ENCODE peak calls at places on chromosomes 3 and 15, in eight cellular contexts. One of them, this sample, is unnamed.

GRCh38 chr3:164199982-164200823 is 878.1 kb downstream of the SI start:
- DNase-seq in HS-5: no peak
- DNase-seq in central memory CD4-positive, alpha-beta T cell: no peak
- DNase-seq in stimulated activated CD8-positive, alpha-beta memory T cell treated with anti-CD3 and anti-CD28 coated beads, Interleukin-4, amount 100 ng/mL, for 1 hour: no peak
- DNase-seq in ascending aorta: no peak
- DNase-seq in spleen: no peak
- DNase-seq in M059J: no peak
- DNase-seq in foreskin fibroblast: no peak
- DNase-seq in this sample: no peak

GRCh38 chr3:149816986-149817385 is 4.0 kb downstream of the RNF13 start:
- DNase-seq in stimulated activated CD8-positive, alpha-beta memory T cell treated with anti-CD3 and anti-CD28 coated beads, Interleukin-4, amount 100 ng/mL, for 1 hour: no peak
- DNase-seq in spleen: no peak
- DNase-seq in foreskin fibroblast: peak
- DNase-seq in M059J: peak
- DNase-seq in central memory CD4-positive, alpha-beta T cell: no peak
- DNase-seq in ascending aorta: no peak
- DNase-seq in HS-5: no peak
- DNase-seq in this sample: no peak

GRCh38 chr3:52143616-52144015 is 10.6 kb downstream of the POC1A start:
- DNase-seq in stimulated activated CD8-positive, alpha-beta memory T cell treated with anti-CD3 and anti-CD28 coated beads, Interleukin-4, amount 100 ng/mL, for 1 hour: no peak
- DNase-seq in foreskin fibroblast: no peak
- DNase-seq in M059J: no peak
- DNase-seq in central memory CD4-positive, alpha-beta T cell: no peak
- DNase-seq in HS-5: no peak
- DNase-seq in spleen: peak
- DNase-seq in ascending aorta: no peak
- DNase-seq in this sample: no peak

GRCh38 chr3:16670191-16670590 is 65.0 kb upstream of the DAZL start:
- DNase-seq in foreskin fibroblast: no peak
- DNase-seq in stimulated activated CD8-positive, alpha-beta memory T cell treated with anti-CD3 and anti-CD28 coated beads, Interleukin-4, amount 100 ng/mL, for 1 hour: no peak
- DNase-seq in central memory CD4-positive, alpha-beta T cell: no peak
- DNase-seq in M059J: no peak
- DNase-seq in spleen: no peak
- DNase-seq in HS-5: no peak
- DNase-seq in ascending aorta: no peak
- DNase-seq in this sample: no peak

GRCh38 chr15:50260969-50261496 is 4.5 kb downstream of the HDC start:
- DNase-seq in foreskin fibroblast: no peak
- DNase-seq in central memory CD4-positive, alpha-beta T cell: no peak
- DNase-seq in HS-5: no peak
- DNase-seq in ascending aorta: no peak
- DNase-seq in spleen: no peak
- DNase-seq in M059J: no peak
- DNase-seq in stimulated activated CD8-positive, alpha-beta memory T cell treated with anti-CD3 and anti-CD28 coated beads, Interleukin-4, amount 100 ng/mL, for 1 hour: no peak
- DNase-seq in this sample: no peak

GRCh38 chr15:48855501-48856440 is 22.2 kb upstream of the EID1 start:
- DNase-seq in M059J: peak
- DNase-seq in stimulated activated CD8-positive, alpha-beta memory T cell treated with anti-CD3 and anti-CD28 coated beads, Interleukin-4, amount 100 ng/mL, for 1 hour: no peak
- DNase-seq in HS-5: no peak
- DNase-seq in spleen: no peak
- DNase-seq in ascending aorta: no peak
- DNase-seq in central memory CD4-positive, alpha-beta T cell: no peak
- DNase-seq in foreskin fibroblast: peak
- DNase-seq in this sample: no peak

GRCh38 chr3:9352917-9353823 is 9.7 kb upstream of the THUMPD3 start:
- DNase-seq in spleen: peak
- DNase-seq in HS-5: no peak
- DNase-seq in foreskin fibroblast: peak
- DNase-seq in central memory CD4-positive, alpha-beta T cell: peak
- DNase-seq in ascending aorta: peak
- DNase-seq in stimulated activated CD8-positive, alpha-beta memory T cell treated with anti-CD3 and anti-CD28 coated beads, Interleukin-4, amount 100 ng/mL, for 1 hour: peak
- DNase-seq in M059J: peak
- DNase-seq in this sample: peak

GRCh38 chr3:73086071-73086494 is 24.6 kb downstream of the EBLN2 start:
- DNase-seq in foreskin fibroblast: peak
- DNase-seq in ascending aorta: no peak
- DNase-seq in central memory CD4-positive, alpha-beta T cell: peak
- DNase-seq in HS-5: peak
- DNase-seq in M059J: peak
- DNase-seq in stimulated activated CD8-positive, alpha-beta memory T cell treated with anti-CD3 and anti-CD28 coated beads, Interleukin-4, amount 100 ng/mL, for 1 hour: peak
- DNase-seq in spleen: peak
- DNase-seq in this sample: peak

GRCh38 chr3:194586839-194587238 is 46.4 kb downstream of the TMEM44 start:
- DNase-seq in HS-5: no peak
- DNase-seq in foreskin fibroblast: peak
- DNase-seq in M059J: peak
- DNase-seq in central memory CD4-positive, alpha-beta T cell: no peak
- DNase-seq in spleen: no peak
- DNase-seq in ascending aorta: no peak
- DNase-seq in stimulated activated CD8-positive, alpha-beta memory T cell treated with anti-CD3 and anti-CD28 coated beads, Interleukin-4, amount 100 ng/mL, for 1 hour: no peak
- DNase-seq in this sample: no peak

GRCh38 chr3:160226026-160226739 is 961 bp downstream of the C3orf80 start:
- DNase-seq in stimulated activated CD8-positive, alpha-beta memory T cell treated with anti-CD3 and anti-CD28 coated beads, Interleukin-4, amount 100 ng/mL, for 1 hour: no peak
- DNase-seq in HS-5: no peak
- DNase-seq in central memory CD4-positive, alpha-beta T cell: no peak
- DNase-seq in ascending aorta: no peak
- DNase-seq in foreskin fibroblast: no peak
- DNase-seq in M059J: peak
- DNase-seq in spleen: no peak
- DNase-seq in this sample: no peak

GRCh38 chr15:29018406-29018805 is 132.6 kb downstream of the APBA2 start:
- DNase-seq in ascending aorta: no peak
- DNase-seq in central memory CD4-positive, alpha-beta T cell: no peak
- DNase-seq in M059J: no peak
- DNase-seq in stimulated activated CD8-positive, alpha-beta memory T cell treated with anti-CD3 and anti-CD28 coated beads, Interleukin-4, amount 100 ng/mL, for 1 hour: no peak
- DNase-seq in spleen: no peak
- DNase-seq in foreskin fibroblast: no peak
- DNase-seq in HS-5: no peak
- DNase-seq in this sample: no peak

GRCh38 chr15:34853001-34853758 is 57.8 kb upstream of the ACTC1 start:
- DNase-seq in foreskin fibroblast: peak
- DNase-seq in stimulated activated CD8-positive, alpha-beta memory T cell treated with anti-CD3 and anti-CD28 coated beads, Interleukin-4, amount 100 ng/mL, for 1 hour: no peak
- DNase-seq in ascending aorta: no peak
- DNase-seq in HS-5: no peak
- DNase-seq in M059J: peak
- DNase-seq in central memory CD4-positive, alpha-beta T cell: no peak
- DNase-seq in spleen: no peak
- DNase-seq in this sample: no peak

GRCh38 chr15:20340331-20340811 is 201.2 kb downstream of the GOLGA6L6 start:
- DNase-seq in central memory CD4-positive, alpha-beta T cell: no peak
- DNase-seq in ascending aorta: peak
- DNase-seq in HS-5: no peak
- DNase-seq in foreskin fibroblast: no peak
- DNase-seq in spleen: peak
- DNase-seq in M059J: no peak
- DNase-seq in stimulated activated CD8-positive, alpha-beta memory T cell treated with anti-CD3 and anti-CD28 coated beads, Interleukin-4, amount 100 ng/mL, for 1 hour: no peak
- DNase-seq in this sample: no peak

GRCh38 chr3:66195347-66195783 is 25.4 kb upstream of the SLC25A26 start:
- DNase-seq in spleen: no peak
- DNase-seq in stimulated activated CD8-positive, alpha-beta memory T cell treated with anti-CD3 and anti-CD28 coated beads, Interleukin-4, amount 100 ng/mL, for 1 hour: no peak
- DNase-seq in central memory CD4-positive, alpha-beta T cell: no peak
- DNase-seq in M059J: peak
- DNase-seq in HS-5: no peak
- DNase-seq in foreskin fibroblast: peak
- DNase-seq in ascending aorta: peak
- DNase-seq in this sample: no peak

This sample was measured in activated T-helper 9 cell treated with anti-CD3 and anti-CD28 coated beads, Interleukin-2, amount 50 U/mL, for 16 hours.